ENCODE peak calls at places on chromosomes 7 and 10, in five cellular contexts. V is adrenal gland, Y is body of pancreas, M is ovary, O is gastrocnemius medialis. L is an unnamed sample. For H3K27me3, the result is how much of the 10 kb centered on the place peaks cover.

GRCh38 chr10:90363799-90364483 is 493.9 kb downstream of the HTR7 start:
- DNase-seq in V (no peak), O (no peak), M (no peak), Y (no peak), L (no peak)

GRCh38 chr7:90180649-90181048 is 26.4 kb downstream of the STEAP1 start:
- DNase-seq in V (no peak), Y (no peak), O (no peak), M (no peak), L (no peak)

GRCh38 chr10:132893090-132893489 is 49.3 kb downstream of the CFAP46 start:
- DNase-seq in Y (no peak), M (peak), V (no peak), O (no peak), L (no peak)

GRCh38 chr7:110177463-110177862 is 913.5 kb upstream of the LRRN3 start:
- DNase-seq in O (no peak), M (no peak), Y (no peak), V (no peak), L (no peak)

GRCh38 chr7:130930260-130930659 is 196.3 kb upstream of the KLF14 start:
- DNase-seq in V (no peak), O (no peak), M (no peak), Y (peak), L (no peak)

GRCh38 chr7:92584953-92585352 is 5.2 kb downstream of the FAM133B start:
- DNase-seq in O (no peak), V (no peak), Y (no peak), M (no peak), L (no peak)

GRCh38 chr10:1358860-1359598 is 302.8 kb downstream of the WDR37 start:
- DNase-seq in V (no peak), O (no peak), Y (no peak), M (no peak), L (no peak)

GRCh38 chr7:94041529-94041928 is 37.4 kb upstream of the BET1 start:
- DNase-seq in O (no peak), M (no peak), V (no peak), Y (no peak), L (no peak)

GRCh38 chr10:43943825-43944360 is 295.2 kb upstream of the ZNF32 start:
- DNase-seq in M (no peak), V (no peak), Y (no peak), O (no peak), L (peak)

GRCh38 chr7:128132426-128133069 is 101.3 kb upstream of the LRRC4 start:
- DNase-seq in Y (no peak), V (no peak), M (no peak), O (no peak), L (no peak)

GRCh38 chr7:43758029-43758860 is at the start of gene BLVRA:
- DNase-seq in O (peak), Y (peak), V (peak), M (peak), L (peak)
- TF ChIP-seq POLR2A in O (peak), Y (peak), V (peak), M (no peak), L (no peak)

GRCh38 chr7:27162548-27162848 is 2.8 kb downstream of the HOXA9 start:
- DNase-seq in Y (no peak), M (no peak), O (no peak), V (no peak), L (no peak)
- H3K27me3 ChIP-seq in Y (under half), M (under half), O (under half), V (under half), L (under half)

GRCh38 chr10:79266092-79266491 is 81.2 kb upstream of the PPIF start:
- DNase-seq in O (no peak), V (no peak), Y (no peak), M (no peak), L (no peak)
- H3K4me3 ChIP-seq in O (no peak), V (no peak), Y (no peak), M (no peak), L (no peak)

GRCh38 chr10:109924100-109924499 is 789 bp upstream of the XPNPEP1 start:
- DNase-seq in Y (no peak), V (no peak), O (no peak), M (no peak), L (no peak)

GRCh38 chr10:109922976-109923921 is at the start of gene XPNPEP1:
- DNase-seq in Y (peak), O (peak), M (peak), V (peak), L (peak)

GRCh38 chr10:109920011-109920410 is 3.3 kb downstream of the XPNPEP1 start:
- DNase-seq in V (no peak), Y (no peak), M (no peak), O (no peak), L (no peak)

GRCh38 chr10:109924947-109925620 is 1.8 kb upstream of the XPNPEP1 start:
- DNase-seq in V (no peak), Y (no peak), M (no peak), O (no peak), L (no peak)

GRCh38 chr10:109922353-109922975 is 847 bp downstream of the XPNPEP1 start:
- DNase-seq in Y (no peak), M (no peak), O (no peak), V (no peak), L (no peak)
- TF ChIP-seq POLR2A in Y (no peak), M (no peak), O (no peak), V (no peak), L (no peak)